ENCODE peak calls at places on chromosomes 1 and 21, in seven cellular contexts. O, M, R, Y, A, Q and S are unnamed samples.
A peak's percentile ranks its signal among the peaks of the same experiment; 100 is the strongest.

GRCh38 chr1:22471610-22472009 is 20.0 kb downstream of the ZBTB40 start:
- DNase-seq in O (no peak), M (no peak), R (no peak), Y (no peak), A (no peak), Q (no peak), S (no peak)

GRCh38 chr1:101240041-101240430 is 3.2 kb downstream of the S1PR1 start:
- DNase-seq in O (no peak), M (no peak), R (no peak), Y (no peak), A (no peak), Q (no peak), S (no peak)

GRCh38 chr1:12453400-12454343 is 164.3 kb downstream of the DHRS3 start:
- DNase-seq in O (no peak), M (no peak), R (no peak), Y (no peak), A (no peak), Q (no peak), S (no peak)

GRCh38 chr21:27818847-27819246 is 852.0 kb upstream of the ADAMTS5 start:
- DNase-seq in O (no peak), M (no peak), R (no peak), Y (no peak), A (no peak), Q (no peak), S (no peak)

GRCh38 chr1:217562229-217562878 is 68.5 kb downstream of the GPATCH2 start:
- DNase-seq in O (no peak), M (no peak), R (no peak), Y (peak; percentile 86), A (no peak), Q (peak; percentile 67), S (no peak)

GRCh38 chr1:240491156-240491555 is 120.8 kb downstream of the GREM2 start:
- DNase-seq in O (no peak), M (no peak), R (no peak), Y (peak; percentile 23), A (no peak), Q (no peak), S (no peak)

GRCh38 chr1:218048828-218049227 is 236.3 kb upstream of the RRP15 start:
- DNase-seq in O (no peak), M (no peak), R (no peak), Y (no peak), A (no peak), Q (no peak), S (no peak)

GRCh38 chr1:183800449-183800848 is 4.5 kb upstream of the RGL1 start:
- DNase-seq in O (no peak), M (no peak), R (no peak), Y (no peak), A (no peak), Q (no peak), S (no peak)

GRCh38 chr21:44766014-44766817 is 35.4 kb downstream of the UBE2G2 start:
- DNase-seq in O (no peak), M (no peak), R (no peak), Y (no peak), A (no peak), Q (no peak), S (no peak)

GRCh38 chr1:23403038-23403336 is 21.6 kb downstream of the TCEA3 start:
- DNase-seq in O (peak; percentile 41), M (peak; percentile 20), R (no peak), Y (peak; percentile 70), A (no peak), Q (no peak), S (no peak)

GRCh38 chr1:106755682-106756406 is 300.6 kb upstream of the PRMT6 start:
- DNase-seq in O (no peak), M (no peak), R (no peak), Y (peak; percentile 59), A (no peak), Q (peak; percentile 69), S (no peak)

GRCh38 chr1:202713110-202713509 is 2.9 kb upstream of the SYT2 start:
- DNase-seq in O (no peak), M (no peak), R (no peak), Y (no peak), A (no peak), Q (no peak), S (no peak)

GRCh38 chr1:59204001-59204400 is 92.9 kb upstream of the FGGY start:
- DNase-seq in O (peak; percentile 71), M (no peak), R (peak; percentile 74), Y (no peak), A (no peak), Q (no peak), S (no peak)

GRCh38 chr1:6601865-6602668 is 602 bp downstream of the KLHL21 start:
- DNase-seq in O (no peak), M (peak; percentile 55), R (peak; percentile 51), Y (peak; percentile 50), A (peak; percentile 13), Q (no peak), S (no peak)